ENCODE peak calls at places on chromosomes 3 and 15, in four cellular contexts. D is NT2/D1, L is GM12878, E is K562. X is an unnamed sample.
A peak's percentile ranks its signal among the peaks of the same experiment; 100 is the strongest.

GRCh38 chr3:4406746-4407568 is 60.1 kb downstream of the SUMF1 start:
- DNase-seq in D (no peak), L (no peak), E (no peak), X (no peak)

GRCh38 chr15:51108933-51109550 is 14.3 kb upstream of the TNFAIP8L3 start:
- DNase-seq in D (no peak), L (no peak), E (no peak), X (no peak)

GRCh38 chr15:58249646-58250312 is 111.6 kb downstream of the AQP9 start:
- DNase-seq in D (no peak), L (no peak), E (no peak), X (no peak)

GRCh38 chr3:40615110-40615915 is 90.6 kb downstream of the ZNF621 start:
- DNase-seq in D (peak; percentile 79), L (no peak), E (no peak), X (peak; percentile 17)

GRCh38 chr3:152769523-152769922 is 65.4 kb upstream of the P2RY1 start:
- DNase-seq in D (no peak), L (no peak), E (no peak), X (no peak)

GRCh38 chr3:184380210-184380626 is 364 bp downstream of the CHRD start:
- DNase-seq in D (peak; percentile 40), L (no peak), E (peak; percentile 87), X (no peak)

GRCh38 chr3:125177746-125178145 is 34.8 kb downstream of the SLC12A8 start:
- DNase-seq in D (no peak), L (no peak), E (no peak), X (no peak)

GRCh38 chr15:72521682-72522081 is 47.6 kb downstream of the ARIH1 start:
- DNase-seq in D (no peak), L (no peak), E (no peak), X (no peak)

GRCh38 chr3:192883512-192883911 is 34.1 kb downstream of the MB21D2 start:
- DNase-seq in D (no peak), L (no peak), E (no peak), X (no peak)

GRCh38 chr15:57218826-57219576 is 157.3 kb upstream of the CGNL1 start:
- DNase-seq in D (no peak), L (no peak), E (no peak), X (no peak)

GRCh38 chr3:101944308-101944707 is 95.0 kb downstream of the NFKBIZ start:
- DNase-seq in D (no peak), L (no peak), E (no peak), X (no peak)

GRCh38 chr3:174126990-174127758 is 729.6 kb downstream of the NLGN1 start:
- DNase-seq in D (no peak), L (no peak), E (no peak), X (no peak)

GRCh38 chr3:45870099-45870498 is 16.2 kb upstream of the CCR9 start:
- DNase-seq in D (no peak), L (no peak), E (no peak), X (no peak)

GRCh38 chr3:134085034-134085775 is 55.5 kb upstream of the SLCO2A1 start:
- DNase-seq in D (no peak), L (no peak), E (no peak), X (peak; percentile 31)

GRCh38 chr3:133254151-133254550 is 145.7 kb upstream of the BFSP2 start:
- DNase-seq in D (no peak), L (no peak), E (no peak), X (no peak)

GRCh38 chr3:177420643-177421042 is 223.4 kb upstream of the TBL1XR1 start:
- DNase-seq in D (no peak), L (no peak), E (no peak), X (no peak)

GRCh38 chr15:92663250-92663951 is 7.8 kb upstream of the FAM174B start:
- DNase-seq in D (no peak), L (peak; percentile 85), E (no peak), X (no peak)

GRCh38 chr3:59480486-59480995 is 430.7 kb upstream of the CFAP20DC start:
- DNase-seq in D (no peak), L (peak; percentile 49), E (no peak), X (no peak)

GRCh38 chr3:136171097-136171542 is 25.0 kb downstream of the MSL2 start:
- DNase-seq in D (no peak), L (no peak), E (no peak), X (no peak)

GRCh38 chr3:1350885-1351284 is 258.1 kb downstream of the CNTN6 start:
- DNase-seq in D (no peak), L (no peak), E (no peak), X (no peak)

GRCh38 chr15:89774492-89774891 is 1.6 kb upstream of the MESP2 start:
- DNase-seq in D (no peak), L (no peak), E (no peak), X (no peak)
- TF ChIP-seq ZNF274 in D (no peak), L (no peak), E (no peak), X (no peak)

GRCh38 chr3:143627336-143627735 is 220.9 kb downstream of the SLC9A9 start:
- DNase-seq in D (no peak), L (no peak), E (no peak), X (no peak)
- TF ChIP-seq ZNF274 in D (no peak), L (no peak), E (no peak), X (no peak)

GRCh38 chr3:189393598-189393997 is 221.8 kb downstream of the TPRG1 start:
- DNase-seq in D (no peak), L (no peak), E (no peak), X (no peak)
- TF ChIP-seq ZNF274 in D (no peak), L (no peak), E (no peak), X (no peak)

GRCh38 chr3:197878427-197878826 is 71.6 kb upstream of the RPL35A start:
- DNase-seq in D (no peak), L (peak; percentile 12), E (no peak), X (no peak)

GRCh38 chr3:197874653-197875052 is 75.3 kb upstream of the RPL35A start:
- DNase-seq in D (no peak), L (no peak), E (no peak), X (no peak)

GRCh38 chr3:197877902-197878301 is 72.1 kb upstream of the RPL35A start:
- DNase-seq in D (no peak), L (no peak), E (no peak), X (no peak)

GRCh38 chr3:197874064-197874463 is 75.9 kb upstream of the RPL35A start:
- DNase-seq in D (no peak), L (no peak), E (no peak), X (no peak)

DNA sequence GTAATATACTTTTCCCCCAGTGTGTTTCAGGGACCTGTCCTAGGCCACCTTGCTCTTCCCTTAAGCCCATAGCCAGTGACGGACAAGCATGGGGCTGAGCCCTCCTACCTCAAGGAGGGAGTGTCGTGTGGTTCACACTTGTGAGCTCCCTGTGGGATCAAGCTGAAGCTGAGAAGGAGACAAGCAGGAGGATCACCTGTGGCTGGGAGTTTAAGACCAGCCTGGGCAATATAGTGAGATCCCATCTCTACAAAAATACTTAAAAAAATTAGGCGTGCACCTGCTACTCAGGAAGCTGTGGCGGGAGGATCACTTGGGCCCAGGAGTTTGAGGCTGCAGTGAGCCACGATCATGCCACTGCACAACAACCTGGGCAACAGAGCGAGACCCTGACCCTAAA is 76.7 kb upstream of the RPL35A start:
- DNase-seq in D (no peak), L (no peak), E (no peak), X (no peak)
- TF ChIP-seq ZNF274 in D (no peak), L (no peak), E (no peak), X (no peak)

X was measured in H1.